ENCODE peak calls at places on chromosomes 16 and 17, in six cellular contexts. A, S, T, G, V and B are unnamed samples.

GRCh38 chr16:59327894-59328293 is 593.8 kb upstream of the GOT2 start:
- DNase-seq in T (no peak), A (no peak), V (no peak), G (no peak), S (no peak), B (no peak)

GRCh38 chr16:73390936-73391335 is 343.0 kb upstream of the ZFHX3 start:
- DNase-seq in S (no peak), T (no peak), V (no peak), A (no peak), G (no peak), B (no peak)

GRCh38 chr17:76748657-76749056 is 10.7 kb downstream of the MFSD11 start:
- DNase-seq in S (no peak), G (no peak), A (no peak), T (no peak), V (no peak), B (no peak)

GRCh38 chr17:79789943-79790804 is 6.7 kb downstream of the CBX8 start:
- DNase-seq in G (no peak), T (peak), A (no peak), V (no peak), S (no peak), B (peak)

GRCh38 chr17:65670667-65671371 is 109.4 kb upstream of the AXIN2 start:
- DNase-seq in V (no peak), T (no peak), S (no peak), A (no peak), G (no peak), B (no peak)

GRCh38 chr17:82871056-82871775 is 31.4 kb upstream of the ZNF750 start:
- DNase-seq in V (no peak), S (no peak), A (no peak), T (no peak), G (no peak), B (no peak)

GRCh38 chr16:11107781-11108465 is 148.1 kb downstream of the SOCS1 start:
- DNase-seq in G (no peak), V (no peak), T (no peak), A (no peak), S (no peak), B (no peak)

GRCh38 chr17:59165933-59166342 is 10.4 kb downstream of the PRR11 start:
- DNase-seq in A (no peak), S (peak), T (peak), G (peak), V (peak), B (peak)

GRCh38 chr17:76252040-76252954 is 12.0 kb upstream of the RNF157 start:
- DNase-seq in T (peak), A (no peak), S (no peak), G (peak), V (no peak), B (peak)

GRCh38 chr17:8080799-8081219 is 6.7 kb downstream of the ALOX12B start:
- DNase-seq in T (no peak), A (no peak), V (no peak), S (no peak), G (no peak), B (no peak)

GRCh38 chr17:41492351-41492750 is 2.6 kb upstream of the KRT36 start:
- DNase-seq in G (peak), V (no peak), A (no peak), S (no peak), T (no peak), B (no peak)

GRCh38 chr17:30520436-30520835 is 43.2 kb downstream of the GOSR1 start:
- DNase-seq in T (no peak), V (no peak), S (no peak), A (no peak), G (no peak), B (no peak)

GRCh38 chr17:43832976-43833829 is at the start of gene MPP3:
- DNase-seq in A (peak), S (peak), T (peak), G (peak), V (peak), B (peak)

GRCh38 chr17:73954981-73955380 is 248.5 kb upstream of the RPL38 start:
- DNase-seq in A (no peak), G (no peak), V (no peak), T (no peak), S (no peak), B (no peak)

GRCh38 chr17:57008958-57009357 is 31.0 kb downstream of the SCPEP1 start:
- DNase-seq in S (no peak), T (no peak), V (no peak), G (no peak), A (no peak), B (no peak)

GRCh38 chr16:5207001-5207523 is 109.5 kb upstream of the EEF2KMT start:
- DNase-seq in S (no peak), V (no peak), T (no peak), A (no peak), G (no peak), B (no peak)